ENCODE peak calls at places on chromosome 9, in five cellular contexts. O is nephron progenitor cell, C is iris pigment epithelial cell, H is Karpas-422, U is body of pancreas. Y is an unnamed sample.

GRCh38 chr9:14692918-14693861 is at the start of gene ZDHHC21:
- DNase-seq in O (peak), C (peak), H (peak), U (peak), Y (no peak)

GRCh38 chr9:20353931-20354652 is 268.2 kb downstream of the MLLT3 start:
- DNase-seq in O (no peak), C (peak), H (no peak), U (no peak), Y (peak)

GRCh38 chr9:35423499-35423898 is 66.4 kb upstream of the RUSC2 start:
- DNase-seq in O (no peak), C (no peak), H (no peak), U (no peak), Y (peak)

GRCh38 chr9:136695435-136695895 is 8.2 kb upstream of the AGPAT2 start:
- DNase-seq in O (no peak), C (no peak), H (no peak), U (peak), Y (peak)

GRCh38 chr9:21015122-21015815 is 16.2 kb downstream of the HACD4 start:
- DNase-seq in O (no peak), C (peak), H (no peak), U (no peak), Y (no peak)

GRCh38 chr9:23153058-23153457 is 673.0 kb downstream of the ELAVL2 start:
- DNase-seq in O (no peak), C (no peak), H (peak), U (no peak), Y (no peak)

GRCh38 chr9:78144008-78144381 is 91.9 kb upstream of the CEP78 start:
- DNase-seq in O (no peak), C (no peak), H (no peak), U (no peak), Y (no peak)

GRCh38 chr9:133971121-133971951 is 20.8 kb downstream of the VAV2 start:
- DNase-seq in O (peak), C (no peak), H (no peak), U (peak), Y (no peak)

GRCh38 chr9:126108240-126108639 is 218.4 kb upstream of the MVB12B start:
- DNase-seq in O (peak), C (peak), H (no peak), U (no peak), Y (no peak)

Y was measured in bronchial epithelial cell.